ENCODE peak calls at places on chromosomes 11 and 22, in five cellular contexts. U, I, L, E and M are unnamed samples.

GRCh38 chr22:47168441-47168840 is 406.0 kb downstream of the TBC1D22A start:
- DNase-seq in L (no peak), I (no peak), E (no peak), U (no peak), M (no peak)

GRCh38 chr22:38347944-38348750 is 30.9 kb upstream of the CSNK1E start:
- DNase-seq in L (peak; percentile 39), I (no peak), U (peak; percentile 94), E (no peak), M (no peak)

GRCh38 chr22:45600791-45601730 is 70.6 kb upstream of the ATXN10 start:
- DNase-seq in I (no peak), E (no peak), L (peak; percentile 86), U (peak; percentile 48), M (no peak)

GRCh38 chr22:41526802-41527799 is 17.2 kb downstream of the POLR3H start:
- DNase-seq in E (no peak), U (no peak), I (peak; percentile 27), L (peak; percentile 42), M (peak; percentile 38)

GRCh38 chr22:48425091-48425506 is 1402.6 kb downstream of the BRD1 start:
- DNase-seq in E (no peak), U (no peak), L (no peak), I (no peak), M (no peak)

GRCh38 chr11:78202733-78203167 is 14.0 kb downstream of the USP35 start:
- DNase-seq in U (no peak), I (peak; percentile 88), L (no peak), E (no peak), M (no peak)

GRCh38 chr22:35601743-35602633 is 15.1 kb downstream of the MB start:
- DNase-seq in I (peak; percentile 37), E (peak; percentile 26), L (peak; percentile 73), U (peak; percentile 78), M (no peak)

GRCh38 chr22:37705205-37705604 is 8.4 kb downstream of the TRIOBP start:
- DNase-seq in I (no peak), E (no peak), L (no peak), U (no peak), M (no peak)

GRCh38 chr11:131749100-131749499 is 378.7 kb downstream of the NTM start:
- DNase-seq in E (peak; percentile 96), U (no peak), L (peak; percentile 99), I (no peak), M (no peak)

GRCh38 chr11:90448280-90448679 is 225.4 kb upstream of the CHORDC1 start:
- DNase-seq in E (no peak), L (no peak), I (no peak), U (no peak), M (no peak)

GRCh38 chr22:45502215-45503070 is at the start of gene FBLN1:
- DNase-seq in I (no peak), E (no peak), L (no peak), U (peak; percentile 68), M (peak; percentile 89)

GRCh38 chr11:8775341-8776133 is 92.9 kb downstream of the RPL27A start:
- DNase-seq in U (no peak), I (no peak), E (no peak), L (no peak), M (no peak)

GRCh38 chr11:43852057-43852636 is 28.5 kb upstream of the ALKBH3 start:
- DNase-seq in I (peak; percentile 46), E (peak; percentile 50), L (peak; percentile 87), U (peak; percentile 34), M (peak; percentile 84)

GRCh38 chr11:306645-307371 is 808 bp upstream of the IFITM2 start:
- DNase-seq in L (no peak), U (no peak), E (no peak), I (no peak), M (no peak)

GRCh38 chr11:62607729-62608128 is 4.8 kb downstream of the EML3 start:
- DNase-seq in I (no peak), E (no peak), U (no peak), L (no peak), M (no peak)

GRCh38 chr11:14414470-14415461 is 55.8 kb upstream of the RRAS2 start:
- DNase-seq in E (no peak), L (peak; percentile 30), U (peak; percentile 15), I (no peak), M (peak; percentile 56)

GRCh38 chr11:27462543-27462942 is 10.0 kb downstream of the LGR4 start:
- DNase-seq in U (peak; percentile 46), L (peak; percentile 70), E (no peak), I (no peak), M (no peak)

GRCh38 chr22:27489265-27489675 is 312.3 kb downstream of the MN1 start:
- DNase-seq in L (peak; percentile 86), E (no peak), U (no peak), I (no peak), M (no peak)

GRCh38 chr11:1481861-1482441 is 4.6 kb downstream of the MOB2 start:
- DNase-seq in E (no peak), U (no peak), I (no peak), L (no peak), M (no peak)

GRCh38 chr11:62444271-62444833 is 25.5 kb downstream of the SCGB1A1 start:
- DNase-seq in L (peak; percentile 83), I (peak; percentile 25), U (no peak), E (no peak), M (peak; percentile 76)

GRCh38 chr11:118911113-118911879 is 14.4 kb downstream of the BCL9L start:
- DNase-seq in U (peak; percentile 80), I (no peak), E (no peak), L (peak; percentile 48), M (peak; percentile 83)

GRCh38 chr11:12274558-12275197 is 102.7 kb upstream of the PARVA start:
- DNase-seq in U (no peak), E (no peak), L (peak; percentile 74), I (no peak), M (no peak)

GRCh38 chr11:4881860-4882500 is at the start of gene OR51T1:
- DNase-seq in I (no peak), L (peak; percentile 65), E (no peak), U (peak; percentile 16), M (no peak)

GRCh38 chr22:21674611-21675010 is 8.8 kb downstream of the PPIL2 start:
- DNase-seq in I (no peak), E (no peak), L (no peak), U (no peak), M (no peak)

GRCh38 chr11:33515347-33515746 is 185.3 kb downstream of the C11orf91 start:
- DNase-seq in L (peak; percentile 89), E (no peak), U (no peak), I (no peak), M (no peak)

GRCh38 chr11:47378011-47378835 is at the start of gene SPI1:
- DNase-seq in U (no peak), I (peak; percentile 95), E (no peak), L (no peak), M (peak; percentile 77)

GRCh38 chr22:49032821-49033220 is 794.9 kb downstream of the BRD1 start:
- DNase-seq in E (no peak), L (no peak), U (no peak), I (no peak), M (no peak)

GRCh38 chr11:2259466-2259830 is 10.9 kb downstream of the ASCL2 start:
- DNase-seq in L (no peak), E (no peak), I (no peak), U (no peak), M (no peak)

GRCh38 chr11:24556693-24557092 is 59.8 kb downstream of the LUZP2 start:
- DNase-seq in U (no peak), L (no peak), E (no peak), I (no peak), M (no peak)

GRCh38 chr11:132742929-132743328 is 789.4 kb downstream of the OPCML start:
- DNase-seq in U (no peak), I (no peak), E (no peak), L (no peak), M (no peak)

GRCh38 chr11:68893282-68893681 is 10.3 kb downstream of the MRPL21 start:
- DNase-seq in U (no peak), E (no peak), L (no peak), I (no peak), M (no peak)

GRCh38 chr11:117226388-117227385 is 5.2 kb downstream of the PCSK7 start:
- DNase-seq in L (peak; percentile 88), I (peak; percentile 94), E (peak; percentile 45), U (peak; percentile 36), M (peak; percentile 85)

GRCh38 chr22:31446767-31447166 is 42.9 kb downstream of the EIF4ENIF1 start:
- DNase-seq in E (no peak), I (no peak), U (no peak), L (no peak), M (no peak)